ENCODE peak calls at places on chromosomes 6 and 20, in nine cellular contexts. S is HTR-8/SVneo; O is heart left ventricle; A is amniotic stem cell; R is IMR-90; T is left cardiac atrium; B is activated CD4-positive, alpha-beta memory T cell treated with anti-CD3 and anti-CD28 coated beads, Interleukin-2, amount 10 ng/mL, durations not matched to agents 7 days and 5 days; Z is T-helper 2 cell; E is caudate nucleus. N is an unnamed sample.
A peak's percentile ranks its signal among the peaks of the same experiment; 100 is the strongest.

GRCh38 chr20:41135888-41136243 is 1.5 kb upstream of the PLCG1 start:
- DNase-seq in A (no peak), S (no peak), B (peak; percentile 7), R (no peak), E (no peak), Z (no peak), T (no peak), O (no peak), N (no peak)

GRCh38 chr6:108556864-108557493 is 3.7 kb upstream of the FOXO3 start:
- DNase-seq in R (peak; percentile 94), E (no peak), B (no peak), Z (no peak), O (no peak), T (no peak), S (no peak), A (no peak), N (no peak)

GRCh38 chr6:165986647-165987482 is 180.8 kb downstream of the TBXT start:
- DNase-seq in S (no peak), Z (no peak), T (peak; percentile 33), B (no peak), R (peak; percentile 61), A (no peak), E (no peak), O (no peak), N (no peak)

GRCh38 chr6:31037692-31038091 is 27.4 kb downstream of the MUC22 start:
- DNase-seq in E (no peak), B (no peak), A (peak; percentile 61), O (no peak), S (peak; percentile 22), T (no peak), Z (no peak), R (peak; percentile 76), N (no peak)

GRCh38 chr6:83055366-83055964 is 10.2 kb downstream of the UBE3D start:
- DNase-seq in Z (peak; percentile 9), E (no peak), R (peak; percentile 47), O (no peak), A (peak; percentile 19), S (peak; percentile 45), B (peak; percentile 45), T (peak; percentile 31), N (peak; percentile 16)

GRCh38 chr6:131060311-131060710 is 2.7 kb downstream of the EPB41L2 start:
- DNase-seq in T (no peak), R (peak; percentile 64), E (no peak), B (no peak), S (no peak), Z (no peak), A (no peak), O (no peak), N (no peak)

GRCh38 chr20:2305479-2305878 is 9.7 kb downstream of the TGM3 start:
- DNase-seq in Z (no peak), S (no peak), A (no peak), O (no peak), T (no peak), B (no peak), R (no peak), E (no peak), N (no peak)

GRCh38 chr20:889110-889509 is 27.0 kb downstream of the ANGPT4 start:
- DNase-seq in E (no peak), T (no peak), O (no peak), A (no peak), B (no peak), S (no peak), Z (no peak), R (no peak), N (no peak)

GRCh38 chr6:91852232-91852631 is 1265.4 kb upstream of the MAP3K7 start:
- DNase-seq in E (no peak), R (peak; percentile 1), B (no peak), O (no peak), T (no peak), S (no peak), Z (no peak), A (no peak), N (no peak)

GRCh38 chr6:78599526-78599925 is 267.8 kb upstream of the IRAK1BP1 start:
- DNase-seq in R (peak; percentile 43), S (no peak), E (no peak), T (no peak), Z (no peak), A (no peak), B (no peak), O (no peak), N (no peak)

GRCh38 chr20:62772994-62773858 is 23.0 kb upstream of the MRGBP start:
- DNase-seq in B (no peak), Z (no peak), S (no peak), E (no peak), R (peak; percentile 19), A (no peak), T (no peak), O (no peak), N (no peak)

GRCh38 chr20:16528078-16528477 is 45.2 kb downstream of the KIF16B start:
- DNase-seq in A (no peak), Z (no peak), S (peak; percentile 38), T (no peak), E (no peak), B (no peak), O (no peak), R (peak; percentile 96), N (no peak)

GRCh38 chr6:45187841-45188240 is 140.3 kb upstream of the RUNX2 start:
- DNase-seq in Z (no peak), R (peak; percentile 55), E (no peak), T (no peak), S (peak; percentile 12), B (no peak), O (no peak), A (peak; percentile 2), N (no peak)

GRCh38 chr6:159117541-159117940 is 51.7 kb upstream of the FNDC1 start:
- DNase-seq in R (no peak), S (no peak), Z (no peak), A (no peak), B (no peak), E (no peak), T (no peak), O (no peak), N (no peak)

GRCh38 chr20:64119301-64119680 is 11.9 kb upstream of the NPBWR2 start:
- DNase-seq in E (no peak), A (no peak), B (no peak), O (no peak), T (no peak), R (no peak), Z (no peak), S (no peak), N (no peak)

GRCh38 chr6:166707045-166707444 is 80.0 kb upstream of the RPS6KA2 start:
- DNase-seq in S (no peak), R (peak; percentile 8), E (no peak), B (peak; percentile 24), O (peak; percentile 76), T (peak; percentile 62), Z (no peak), A (no peak), N (peak; percentile 45)

GRCh38 chr6:169118346-169118830 is 135.3 kb downstream of the THBS2 start:
- DNase-seq in O (no peak), A (no peak), E (no peak), S (no peak), B (no peak), R (no peak), T (no peak), Z (no peak), N (no peak)

GRCh38 chr20:32344835-32345506 is 13.2 kb upstream of the ASXL1 start:
- DNase-seq in O (no peak), A (no peak), T (no peak), E (no peak), Z (no peak), S (no peak), R (no peak), B (no peak), N (no peak)

GRCh38 chr20:6466065-6466810 is 301.2 kb upstream of the BMP2 start:
- DNase-seq in A (no peak), O (no peak), E (no peak), R (peak; percentile 45), Z (no peak), S (no peak), T (no peak), B (no peak), N (no peak)

GRCh38 chr6:142694054-142694453 is 250.9 kb downstream of the HIVEP2 start:
- DNase-seq in O (no peak), S (no peak), B (no peak), A (no peak), Z (no peak), E (no peak), R (peak; percentile 5), T (no peak), N (no peak)

GRCh38 chr20:24998631-24999445 is 6.3 kb upstream of the APMAP start:
- DNase-seq in Z (no peak), S (no peak), A (no peak), E (no peak), O (peak; percentile 47), T (no peak), B (no peak), R (peak; percentile 4), N (no peak)

N was measured in substantia nigra.